ENCODE peak calls at places on chromosomes 6 and 20, in four cellular contexts. S is endothelial cell of umbilical vein, R is kidney, X is omental fat pad. V is an unnamed sample.

GRCh38 chr20:62415354-62416111 is 8.4 kb upstream of the CABLES2 start:
- DNase-seq in S (no peak), R (no peak), X (no peak), V (no peak)

GRCh38 chr6:8066108-8066507 is 1.9 kb upstream of the BLOC1S5 start:
- DNase-seq in S (no peak), R (no peak), X (no peak), V (no peak)

GRCh38 chr20:2022163-2022562 is 28.3 kb upstream of the PDYN start:
- DNase-seq in S (no peak), R (no peak), X (no peak), V (no peak)

GRCh38 chr20:3093861-3094361 is 9.4 kb upstream of the AVP start:
- DNase-seq in S (peak), R (peak), X (no peak), V (no peak)

GRCh38 chr6:16711551-16712249 is 49.6 kb downstream of the ATXN1 start:
- DNase-seq in S (peak), R (no peak), X (no peak), V (no peak)

GRCh38 chr6:63897459-63897858 is 261.9 kb downstream of the PHF3 start:
- DNase-seq in S (no peak), R (no peak), X (no peak), V (no peak)

GRCh38 chr6:149111556-149112115 is 205.9 kb upstream of the TAB2 start:
- DNase-seq in S (no peak), R (no peak), X (no peak), V (no peak)

GRCh38 chr20:50980851-50981713 is 22.5 kb downstream of the MOCS3 start:
- DNase-seq in S (peak), R (no peak), X (no peak), V (peak)

GRCh38 chr20:50152394-50153152 is 950 bp downstream of the PEDS1 start:
- DNase-seq in S (peak), R (no peak), X (no peak), V (no peak)

GRCh38 chr6:105991561-105992314 is 94.4 kb upstream of the PRDM1 start:
- DNase-seq in S (peak), R (peak), X (no peak), V (no peak)

GRCh38 chr6:44545224-44545623 is 157.7 kb downstream of the CDC5L start:
- DNase-seq in S (no peak), R (no peak), X (no peak), V (no peak)

GRCh38 chr6:7246401-7247178 is 66.4 kb downstream of the SSR1 start:
- DNase-seq in S (no peak), R (peak), X (no peak), V (no peak)

GRCh38 chr6:109482913-109483743 is at the start of gene ZBTB24:
- DNase-seq in S (peak), R (peak), X (peak), V (peak)

DNA sequence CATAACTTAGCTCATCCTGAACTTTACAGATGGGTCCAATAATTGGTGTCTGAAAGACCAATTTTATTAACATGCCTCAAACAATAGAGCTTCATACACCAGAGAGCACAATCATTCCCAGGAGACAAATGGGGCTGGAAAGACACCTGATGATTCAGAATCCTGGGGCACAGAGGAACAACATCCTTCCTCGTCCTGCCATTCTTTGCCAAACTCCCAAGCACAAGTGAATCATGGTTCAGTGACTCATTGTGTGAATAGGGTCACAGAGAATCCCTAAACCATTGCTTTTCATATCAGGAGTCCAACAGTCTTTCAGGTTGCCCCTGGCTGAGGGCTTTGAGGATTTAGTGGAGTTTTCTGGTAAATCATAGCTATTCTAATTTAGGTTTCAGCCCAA is 266.4 kb upstream of the BMP2 start:
- DNase-seq in S (peak), R (no peak), X (no peak), V (peak)
- TF ChIP-seq CTCF in S (no peak), R (no peak), X (no peak), V (no peak)

DNA sequence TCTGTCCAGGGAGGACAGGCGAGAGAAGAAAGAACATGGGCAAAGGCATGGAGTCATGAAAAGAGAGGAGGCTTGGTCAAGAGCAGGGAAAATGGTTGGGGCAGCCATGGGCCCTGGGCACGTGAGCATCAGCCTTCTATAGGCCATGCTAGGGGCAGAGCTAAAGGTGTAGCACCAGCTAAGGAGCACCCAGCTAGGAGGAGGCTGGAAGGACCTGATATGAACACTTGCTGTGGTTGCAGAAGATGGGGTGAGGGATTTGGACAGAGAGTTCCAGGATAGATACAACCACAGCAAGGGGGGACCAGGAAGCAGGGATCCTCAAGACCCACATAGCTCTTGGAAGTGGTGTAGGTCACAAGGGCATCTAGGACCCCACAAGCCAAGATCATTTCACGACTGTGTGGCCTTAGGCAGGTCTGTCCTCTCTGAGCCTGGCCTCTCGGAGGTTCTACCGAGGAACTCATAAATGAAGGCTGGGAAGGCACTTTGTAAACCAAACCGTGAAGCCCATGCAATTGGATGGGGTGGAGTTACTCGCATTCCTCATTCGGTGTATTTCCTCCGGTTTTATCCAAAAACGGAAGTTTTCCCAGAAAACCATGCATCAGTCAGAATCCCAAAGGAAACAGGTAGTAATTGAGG is 74.0 kb upstream of the TOP1 start:
- DNase-seq in S (no peak), R (no peak), X (no peak), V (no peak)
- TF ChIP-seq CTCF in S (no peak), R (no peak), X (no peak), V (no peak)

GRCh38 chr6:161444464-161444863 is 170.6 kb upstream of the AGPAT4 start:
- DNase-seq in S (no peak), R (no peak), X (no peak), V (peak)
- TF ChIP-seq CTCF in S (no peak), R (peak), X (no peak), V (peak)

GRCh38 chr6:170047813-170048212 is 243.1 kb downstream of the DLL1 start:
- DNase-seq in S (no peak), R (peak), X (peak), V (no peak)
- TF ChIP-seq CTCF in S (no peak), R (no peak), X (no peak), V (no peak)

DNA sequence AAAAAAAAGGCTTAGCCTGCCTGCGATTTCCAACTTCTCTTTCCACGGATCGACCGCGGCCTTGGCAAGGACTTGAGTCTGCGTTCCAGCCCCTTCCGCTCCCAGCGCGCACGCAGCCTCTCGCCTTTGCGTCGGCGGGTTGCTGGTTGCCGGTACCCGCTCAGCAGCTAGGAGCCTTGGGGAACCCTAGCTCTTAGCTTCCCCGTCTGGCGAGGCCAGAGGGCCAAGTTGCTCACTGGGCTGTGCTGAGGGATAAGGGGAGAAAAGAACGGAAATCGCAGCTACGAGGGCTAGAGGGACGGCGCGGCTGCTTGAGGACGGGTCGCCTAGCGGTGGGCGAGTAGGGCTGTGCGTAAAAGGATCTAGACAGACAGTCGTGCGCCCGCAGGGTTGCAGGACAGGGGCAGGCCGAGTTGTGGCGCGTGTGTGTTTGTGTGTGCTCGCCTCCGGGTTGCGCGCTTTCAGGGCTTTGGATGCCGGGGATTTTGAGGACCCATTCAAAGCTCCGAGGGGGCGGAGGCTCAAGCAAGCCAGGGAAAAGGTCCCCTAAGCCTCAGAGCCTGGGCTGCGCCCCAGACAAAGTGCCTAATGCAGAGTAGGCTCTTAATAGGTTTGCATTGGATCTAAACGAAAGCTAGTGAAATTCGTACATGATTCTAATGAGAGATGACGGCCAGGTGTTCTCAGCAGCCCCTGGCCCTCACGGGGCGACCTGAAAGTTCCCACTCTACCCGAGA is 40.5 kb upstream of the OSTM1 start:
- DNase-seq in S (peak), R (peak), X (no peak), V (peak)
- TF ChIP-seq CTCF in S (peak), R (no peak), X (no peak), V (peak)

GRCh38 chr6:169121013-169121412 is 132.6 kb downstream of the THBS2 start:
- DNase-seq in S (no peak), R (no peak), X (no peak), V (no peak)
- TF ChIP-seq CTCF in S (no peak), R (no peak), X (no peak), V (peak)

V was measured in astrocyte of the cerebellum.